ENCODE peak calls at places on chromosomes 7 and 10, in nine cellular contexts. M is fibroblast of the aortic adventitia, O is astrocyte, S is frontal cortex, H is Ammon's horn, P is colonic mucosa, N is iPS-NIHi11, U is AG09319, A is retina. Q is an unnamed sample.

GRCh38 chr7:104142147-104142546 is 65.7 kb downstream of the ORC5 start:
- DNase-seq in S (no peak), A (no peak), M (peak; percentile 35), U (no peak), H (no peak), P (no peak), O (no peak), N (no peak), Q (no peak)

GRCh38 chr7:79114875-79115274 is 338.6 kb downstream of the MAGI2 start:
- DNase-seq in U (no peak), S (no peak), O (no peak), A (no peak), P (no peak), N (no peak), M (no peak), H (no peak), Q (no peak)

GRCh38 chr10:70540789-70541360 is 61.7 kb downstream of the PRF1 start:
- DNase-seq in P (no peak), U (no peak), M (no peak), O (no peak), S (no peak), H (no peak), N (no peak), A (no peak), Q (no peak)

GRCh38 chr7:111045469-111045868 is 45.5 kb upstream of the LRRN3 start:
- DNase-seq in S (no peak), H (no peak), P (no peak), N (no peak), M (peak; percentile 43), A (no peak), O (no peak), U (no peak), Q (no peak)

GRCh38 chr10:131219955-131220489 is 91.5 kb downstream of the TCERG1L start:
- DNase-seq in P (no peak), U (no peak), A (no peak), M (no peak), N (no peak), O (no peak), H (no peak), S (no peak), Q (no peak)

GRCh38 chr10:124998624-124999291 is 56.8 kb downstream of the ZRANB1 start:
- DNase-seq in M (no peak), O (no peak), U (no peak), N (no peak), P (peak; percentile 15), S (no peak), H (no peak), A (no peak), Q (no peak)

GRCh38 chr10:73262105-73262730 is 9.8 kb upstream of the MRPS16 start:
- DNase-seq in S (no peak), O (peak; percentile 80), U (peak; percentile 74), N (no peak), M (peak; percentile 91), H (no peak), P (no peak), A (no peak), Q (no peak)

GRCh38 chr10:22823109-22823508 is 104.7 kb upstream of the ARMC3 start:
- DNase-seq in N (no peak), A (no peak), H (no peak), U (no peak), P (no peak), M (peak; percentile 83), S (no peak), O (peak; percentile 95), Q (no peak)

GRCh38 chr10:124686707-124687376 is 57.3 kb downstream of the FAM53B start:
- DNase-seq in M (no peak), A (no peak), U (no peak), P (no peak), S (peak; percentile 53), O (no peak), N (no peak), H (peak; percentile 94), Q (no peak)

GRCh38 chr7:110905773-110906566 is 185.0 kb upstream of the LRRN3 start:
- DNase-seq in A (no peak), M (no peak), P (no peak), O (no peak), N (no peak), S (no peak), U (no peak), H (no peak), Q (no peak)

GRCh38 chr10:60099998-60100747 is 193.8 kb upstream of the CCDC6 start:
- DNase-seq in U (no peak), O (peak; percentile 32), H (peak; percentile 70), S (peak; percentile 10), N (peak; percentile 52), M (peak; percentile 85), A (peak; percentile 46), P (peak; percentile 26), Q (peak; percentile 14)

GRCh38 chr7:73769481-73770001 is 529 bp downstream of the CLDN3 start:
- DNase-seq in O (no peak), N (no peak), A (no peak), M (no peak), H (no peak), S (no peak), U (no peak), P (no peak), Q (no peak)

GRCh38 chr7:132402096-132402495 is 174.2 kb downstream of the PLXNA4 start:
- DNase-seq in P (no peak), H (no peak), M (no peak), N (no peak), A (no peak), S (no peak), U (no peak), O (no peak), Q (no peak)

GRCh38 chr10:72659694-72660093 is 32.2 kb upstream of the MCU start:
- DNase-seq in N (no peak), A (no peak), M (no peak), P (no peak), O (no peak), H (no peak), U (no peak), S (no peak), Q (no peak)

GRCh38 chr10:70369498-70370018 is 12.9 kb downstream of the LRRC20 start:
- DNase-seq in H (no peak), U (no peak), M (no peak), O (no peak), P (no peak), N (no peak), S (no peak), A (no peak), Q (no peak)

GRCh38 chr7:112505495-112505894 is 24.7 kb downstream of the LSMEM1 start:
- DNase-seq in M (peak; percentile 18), O (no peak), P (no peak), H (peak; percentile 29), S (no peak), U (no peak), N (no peak), A (no peak), Q (no peak)

GRCh38 chr7:128055668-128056067 is 24.4 kb upstream of the LRRC4 start:
- DNase-seq in H (no peak), A (no peak), P (no peak), O (no peak), N (no peak), M (no peak), U (no peak), S (no peak), Q (no peak)

GRCh38 chr7:128221929-128222403 is 19.1 kb upstream of the LEP start:
- DNase-seq in U (peak; percentile 30), A (no peak), N (no peak), H (no peak), S (no peak), P (no peak), O (peak; percentile 74), M (peak; percentile 53), Q (no peak)

GRCh38 chr10:33196710-33197406 is 137.6 kb downstream of the NRP1 start:
- DNase-seq in P (peak; percentile 29), S (no peak), M (no peak), U (no peak), A (peak; percentile 34), N (no peak), H (peak; percentile 40), O (no peak), Q (peak; percentile 6)

GRCh38 chr10:61842755-61843497 is 58.6 kb upstream of the ARID5B start:
- DNase-seq in S (no peak), P (no peak), U (no peak), H (no peak), N (no peak), M (peak; percentile 74), A (no peak), O (peak; percentile 94), Q (no peak)

GRCh38 chr7:135159359-135160087 is 11.0 kb downstream of the CYREN start:
- DNase-seq in P (no peak), N (no peak), M (peak; percentile 24), S (no peak), U (no peak), O (no peak), A (no peak), H (no peak), Q (no peak)

GRCh38 chr10:116756277-116756676 is 13.9 kb upstream of the HSPA12A start:
- DNase-seq in P (no peak), O (no peak), U (no peak), M (peak; percentile 61), A (no peak), N (no peak), S (peak; percentile 56), H (peak; percentile 92), Q (no peak)

GRCh38 chr10:129319934-129320333 is 147.1 kb upstream of the MGMT start:
- DNase-seq in S (no peak), U (no peak), M (no peak), A (no peak), O (no peak), N (no peak), H (no peak), P (no peak), Q (no peak)

GRCh38 chr10:112375721-112376577 is 2.0 kb downstream of the ACSL5 start:
- DNase-seq in S (no peak), N (no peak), M (peak; percentile 55), A (no peak), U (no peak), O (no peak), P (peak; percentile 64), H (peak; percentile 50), Q (no peak)

GRCh38 chr10:119931873-119932272 is 39.3 kb downstream of the SEC23IP start:
- DNase-seq in O (no peak), U (no peak), P (no peak), M (no peak), S (no peak), H (no peak), N (no peak), A (no peak), Q (no peak)

GRCh38 chr7:85471740-85472139 is 284.9 kb upstream of the SEMA3D start:
- DNase-seq in U (no peak), M (no peak), N (no peak), P (no peak), S (no peak), O (peak; percentile 86), H (no peak), A (no peak), Q (no peak)

GRCh38 chr7:129090307-129090907 is 35.5 kb upstream of the TNPO3 start:
- DNase-seq in N (no peak), P (no peak), A (no peak), S (no peak), H (no peak), U (no peak), O (no peak), M (no peak), Q (no peak)

GRCh38 chr10:21191512-21191911 is 294.4 kb upstream of the NEBL start:
- DNase-seq in M (no peak), S (no peak), A (no peak), N (no peak), U (no peak), H (no peak), P (no peak), O (no peak), Q (no peak)

GRCh38 chr10:13528875-13529713 is at the start of gene BEND7:
- DNase-seq in N (peak; percentile 86), A (peak; percentile 78), O (peak; percentile 6), M (no peak), P (peak; percentile 23), U (no peak), H (no peak), S (peak; percentile 77), Q (peak; percentile 77)

GRCh38 chr10:61961278-61961677 is 59.8 kb downstream of the ARID5B start:
- DNase-seq in U (no peak), N (no peak), S (no peak), A (no peak), H (no peak), M (no peak), O (no peak), P (no peak), Q (no peak)

GRCh38 chr7:102450242-102450641 is 14.4 kb downstream of the ALKBH4 start:
- DNase-seq in S (no peak), N (no peak), A (no peak), H (no peak), O (no peak), M (no peak), U (no peak), P (no peak), Q (no peak)